ENCODE peak calls at places on chromosomes 12 and 14, in six cellular contexts. O is T-helper 22 cell, S is upper lobe of left lung, Q is HEK293T, J is LHCN-M2, L is NCI-H1436. P is an unnamed sample.

GRCh38 chr12:128813883-128814282 is 9.9 kb downstream of the SLC15A4 start:
- DNase-seq in L (no peak), O (no peak), J (peak; percentile 39), Q (no peak), S (no peak), P (no peak)

GRCh38 chr14:102683399-102684275 is 91.2 kb downstream of the RCOR1 start:
- DNase-seq in L (no peak), Q (no peak), J (no peak), O (no peak), S (no peak), P (no peak)

GRCh38 chr14:57492859-57493258 is 798 bp downstream of the CCDC198 start:
- DNase-seq in J (peak; percentile 55), L (no peak), Q (peak; percentile 32), O (no peak), S (no peak), P (no peak)

GRCh38 chr12:64699504-64700115 is 59.6 kb downstream of the GNS start:
- DNase-seq in L (no peak), J (no peak), O (no peak), Q (no peak), S (peak; percentile 74), P (no peak)

GRCh38 chr14:41280745-41281144 is 325.9 kb upstream of the LRFN5 start:
- DNase-seq in O (no peak), J (no peak), Q (peak; percentile 10), L (no peak), S (no peak), P (peak; percentile 62)

GRCh38 chr14:88210426-88210825 is 112.6 kb downstream of the KCNK10 start:
- DNase-seq in S (no peak), Q (no peak), J (no peak), L (no peak), O (no peak), P (no peak)

GRCh38 chr14:104451474-104451873 is 128.1 kb upstream of the C14orf180 start:
- DNase-seq in J (no peak), Q (no peak), L (no peak), O (no peak), S (no peak), P (no peak)

GRCh38 chr14:61503167-61503801 is 181.9 kb downstream of the PRKCH start:
- DNase-seq in J (peak; percentile 63), L (no peak), O (peak; percentile 30), S (no peak), Q (no peak), P (no peak)

GRCh38 chr12:78696267-78696666 is 168.3 kb upstream of the SYT1 start:
- DNase-seq in Q (no peak), S (no peak), O (no peak), L (no peak), J (no peak), P (no peak)

GRCh38 chr12:53070901-53071492 is 8.2 kb downstream of the SPRYD3 start:
- DNase-seq in Q (no peak), O (no peak), J (peak; percentile 64), L (no peak), S (no peak), P (no peak)

GRCh38 chr12:75447695-75448393 is 32.7 kb upstream of the GLIPR1 start:
- DNase-seq in S (no peak), O (no peak), Q (no peak), L (no peak), J (peak; percentile 37), P (no peak)

GRCh38 chr14:33794791-33795300 is 156.0 kb downstream of the EGLN3 start:
- DNase-seq in O (no peak), L (no peak), Q (no peak), S (no peak), J (no peak), P (no peak)

GRCh38 chr12:67534671-67535070 is 113.9 kb upstream of the DYRK2 start:
- DNase-seq in L (no peak), S (no peak), O (no peak), J (peak; percentile 98), Q (no peak), P (no peak)

GRCh38 chr12:130945793-130946492 is 7.8 kb upstream of the ADGRD1 start:
- DNase-seq in S (no peak), J (no peak), O (no peak), Q (no peak), L (no peak), P (no peak)

GRCh38 chr12:74321381-74321780 is 216.3 kb upstream of the ATXN7L3B start:
- DNase-seq in Q (no peak), S (no peak), O (no peak), J (no peak), L (no peak), P (no peak)

GRCh38 chr14:92656306-92656705 is 92.1 kb downstream of the LGMN start:
- DNase-seq in L (no peak), Q (no peak), O (no peak), S (no peak), J (no peak), P (no peak)

GRCh38 chr12:19130224-19131019 is 889 bp downstream of the PLEKHA5 start:
- DNase-seq in J (no peak), O (peak; percentile 8), L (no peak), S (peak; percentile 35), Q (peak; percentile 33), P (no peak)

GRCh38 chr14:100775831-100776591 is 49.3 kb downstream of the DLK1 start:
- DNase-seq in J (no peak), Q (no peak), L (no peak), S (no peak), O (no peak), P (no peak)

GRCh38 chr12:100404769-100405407 is 48.0 kb downstream of the SLC17A8 start:
- DNase-seq in L (peak; percentile 0), S (peak; percentile 70), J (peak; percentile 37), Q (peak; percentile 70), O (no peak), P (no peak)

GRCh38 chr12:115135800-115136211 is 451.8 kb upstream of the TBX3 start:
- DNase-seq in S (no peak), L (no peak), J (no peak), O (no peak), Q (no peak), P (no peak)

GRCh38 chr12:110200124-110200417 is 75.9 kb downstream of the IFT81 start:
- DNase-seq in L (no peak), S (no peak), O (no peak), J (no peak), Q (no peak), P (no peak)

GRCh38 chr12:70367268-70368141 is 1.4 kb downstream of the KCNMB4 start:
- DNase-seq in O (no peak), L (no peak), Q (peak; percentile 4), J (peak; percentile 4), S (no peak), P (no peak)

GRCh38 chr14:24329736-24330135 is 5.1 kb downstream of the ADCY4 start:
- DNase-seq in L (no peak), J (no peak), Q (no peak), S (peak; percentile 90), O (peak; percentile 39), P (no peak)

GRCh38 chr14:68678471-68678870 is 114.4 kb downstream of the ZFP36L1 start:
- DNase-seq in J (no peak), Q (no peak), O (no peak), L (no peak), S (no peak), P (no peak)

GRCh38 chr12:123091230-123091629 is 59.7 kb downstream of the PITPNM2 start:
- DNase-seq in Q (no peak), S (no peak), O (no peak), J (no peak), L (no peak), P (no peak)

GRCh38 chr12:127550271-127550670 is 716.7 kb upstream of the TMEM132C start:
- DNase-seq in Q (no peak), O (no peak), J (peak; percentile 87), S (no peak), L (no peak), P (no peak)

GRCh38 chr14:68548194-68549056 is 244.4 kb downstream of the ZFP36L1 start:
- DNase-seq in Q (peak; percentile 82), L (peak; percentile 35), S (no peak), J (peak; percentile 98), O (no peak), P (no peak)

P was measured in NCI-H446.